ENCODE peak calls at places on chromosome 2, in five cellular contexts. O is RWPE2; A is left colon; T is lower lobe of right lung; D is central memory CD8-positive, alpha-beta T cell. B is an unnamed sample.
A peak's percentile ranks its signal among the peaks of the same experiment; 100 is the strongest.

GRCh38 chr2:46805401-46805951 is 110.1 kb downstream of the MCFD2 start:
- ATAC-seq in A (no peak), T (no peak), D (no peak), O (no peak), B (no peak)

GRCh38 chr2:48433682-48434081 is 96.3 kb upstream of the STON1 start:
- ATAC-seq in O (no peak), A (no peak), T (peak; percentile 76), D (no peak), B (no peak)

GRCh38 chr2:14524041-14524802 is 108.3 kb upstream of the LRATD1 start:
- ATAC-seq in D (no peak), O (peak; percentile 99), A (no peak), T (no peak), B (peak; percentile 53)

GRCh38 chr2:234879671-234880455 is 72.0 kb upstream of the SH3BP4 start:
- ATAC-seq in A (no peak), T (no peak), O (peak; percentile 30), D (no peak), B (no peak)

GRCh38 chr2:127597984-127598380 is 48.0 kb upstream of the GPR17 start:
- ATAC-seq in T (no peak), O (peak; percentile 56), D (no peak), A (no peak), B (no peak)

GRCh38 chr2:26541401-26542193 is 63.7 kb upstream of the OTOF start:
- ATAC-seq in O (no peak), D (no peak), T (no peak), A (peak; percentile 88), B (no peak)

GRCh38 chr2:239514753-239515152 is 113.9 kb upstream of the HDAC4 start:
- ATAC-seq in A (no peak), D (no peak), T (no peak), O (no peak), B (no peak)

GRCh38 chr2:217218269-217219140 is 358.6 kb upstream of the TNP1 start:
- ATAC-seq in A (no peak), T (peak; percentile 66), D (no peak), O (no peak), B (no peak)

GRCh38 chr2:43139996-43140621 is 86.3 kb downstream of the ZFP36L2 start:
- ATAC-seq in A (no peak), T (peak; percentile 72), O (no peak), D (peak; percentile 48), B (peak; percentile 30)

GRCh38 chr2:36371070-36371962 is 15.7 kb downstream of the CRIM1 start:
- ATAC-seq in T (no peak), A (peak; percentile 18), D (no peak), O (peak; percentile 0), B (peak; percentile 7)

GRCh38 chr2:9690716-9691498 is 60.1 kb upstream of the YWHAQ start:
- ATAC-seq in T (no peak), O (no peak), D (no peak), A (no peak), B (peak; percentile 23)

GRCh38 chr2:226772389-226773179 is 27.0 kb downstream of the IRS1 start:
- ATAC-seq in O (no peak), A (peak; percentile 78), T (peak; percentile 55), D (peak; percentile 72), B (peak; percentile 62)

GRCh38 chr2:61210332-61210981 is 48.5 kb downstream of the C2orf74 start:
- ATAC-seq in A (peak; percentile 59), O (peak; percentile 97), D (no peak), T (peak; percentile 43), B (no peak)

GRCh38 chr2:134782792-134783191 is 55.6 kb upstream of the ACMSD start:
- ATAC-seq in T (peak; percentile 68), D (no peak), O (no peak), A (peak; percentile 58), B (peak; percentile 25)

GRCh38 chr2:238489431-238489830 is 62.7 kb downstream of the ASB1 start:
- ATAC-seq in T (no peak), O (no peak), A (no peak), D (no peak), B (no peak)

GRCh38 chr2:199977984-199978415 is 22.6 kb downstream of the MAIP1 start:
- ATAC-seq in A (peak; percentile 90), D (no peak), T (no peak), O (peak; percentile 79), B (peak; percentile 59)

GRCh38 chr2:206558492-206558891 is 83.8 kb upstream of the FAM237A start:
- ATAC-seq in O (no peak), A (no peak), T (no peak), D (no peak), B (no peak)

GRCh38 chr2:173149491-173149890 is 73.8 kb downstream of the MAP3K20 start:
- ATAC-seq in T (peak; percentile 45), O (no peak), D (peak; percentile 99), A (no peak), B (no peak)